ENCODE peak calls at places on chromosome 14, in four cellular contexts. S is substantia nigra, Q is kidney, W is tibial artery. I is an unnamed sample.

GRCh38 chr14:45156067-45156466 is 20.3 kb downstream of the FANCM start:
- DNase-seq in S (no peak), Q (no peak), W (no peak), I (no peak)

GRCh38 chr14:61184117-61184516 is 97.0 kb downstream of the TMEM30B start:
- DNase-seq in S (no peak), Q (no peak), W (no peak), I (no peak)

GRCh38 chr14:59013672-59014298 is 174.7 kb upstream of the DAAM1 start:
- DNase-seq in S (no peak), Q (no peak), W (no peak), I (no peak)

GRCh38 chr14:98932436-98933325 is 339.3 kb downstream of the BCL11B start:
- DNase-seq in S (no peak), Q (no peak), W (no peak), I (peak)

GRCh38 chr14:101518611-101519048 is 42.7 kb upstream of the DIO3 start:
- DNase-seq in S (no peak), Q (no peak), W (peak), I (no peak)

GRCh38 chr14:24806061-24806678 is 172.2 kb upstream of the GZMB start:
- DNase-seq in S (peak), Q (no peak), W (no peak), I (no peak)

GRCh38 chr14:95040723-95041476 is 116.4 kb downstream of the DICER1 start:
- DNase-seq in S (no peak), Q (no peak), W (no peak), I (peak)

GRCh38 chr14:87745507-87746118 is 247.4 kb downstream of the GALC start:
- DNase-seq in S (no peak), Q (no peak), W (no peak), I (no peak)

GRCh38 chr14:54653764-54654469 is 87.0 kb downstream of the SAMD4A start:
- DNase-seq in S (no peak), Q (peak), W (peak), I (no peak)

GRCh38 chr14:52703225-52703624 is 3.8 kb upstream of the PSMC6 start:
- DNase-seq in S (no peak), Q (no peak), W (no peak), I (peak)

GRCh38 chr14:53187921-53188463 is 34.9 kb upstream of the DDHD1 start:
- DNase-seq in S (no peak), Q (no peak), W (no peak), I (no peak)

GRCh38 chr14:100680439-100681051 is 46.1 kb upstream of the DLK1 start:
- DNase-seq in S (no peak), Q (peak), W (no peak), I (no peak)

GRCh38 chr14:84519836-84520235 is 1010.1 kb upstream of the FLRT2 start:
- DNase-seq in S (no peak), Q (no peak), W (no peak), I (no peak)

GRCh38 chr14:34059037-34059924 is 108.4 kb upstream of the EGLN3 start:
- DNase-seq in S (no peak), Q (no peak), W (no peak), I (no peak)

GRCh38 chr14:50608302-50608851 is 48.4 kb downstream of the ATL1 start:
- DNase-seq in S (no peak), Q (no peak), W (no peak), I (no peak)

GRCh38 chr14:35402323-35403084 is 2.0 kb downstream of the NFKBIA start:
- DNase-seq in S (no peak), Q (peak), W (no peak), I (no peak)
- H3K27ac ChIP-seq in S (peak), Q (peak), W (peak), I (peak)

GRCh38 chr14:105483300-105484068 is 3.2 kb upstream of the CRIP1 start:
- DNase-seq in S (no peak), Q (no peak), W (peak), I (no peak)
- H3K27ac ChIP-seq in S (no peak), Q (peak), W (peak), I (peak)

GRCh38 chr14:32561520-32561919 is 232.4 kb downstream of the AKAP6 start:
- DNase-seq in S (no peak), Q (no peak), W (no peak), I (no peak)
- H3K27ac ChIP-seq in S (no peak), Q (no peak), W (peak), I (no peak)

GRCh38 chr14:104433401-104434213 is 146.0 kb upstream of the C14orf180 start:
- DNase-seq in S (no peak), Q (no peak), W (peak), I (peak)
- H3K27ac ChIP-seq in S (no peak), Q (no peak), W (no peak), I (no peak)

DNA sequence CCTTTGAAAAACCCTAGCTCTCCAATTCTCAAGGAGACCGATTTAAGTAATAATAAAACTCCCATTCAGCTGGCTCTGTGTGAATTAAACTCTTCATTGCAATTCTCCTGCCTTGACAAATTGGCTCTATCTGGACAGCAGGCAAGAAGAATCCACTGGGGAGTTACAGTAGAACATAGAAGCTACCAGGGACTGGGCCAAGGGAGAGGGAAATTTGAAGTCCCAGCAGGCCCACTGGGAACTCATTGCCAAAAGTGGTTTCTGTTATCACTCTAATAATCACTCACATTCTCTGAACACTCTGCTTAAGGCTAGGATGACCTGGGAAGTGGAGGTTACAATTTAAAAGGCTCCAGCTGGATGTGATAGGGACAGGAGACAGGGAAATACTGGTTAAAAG is 384.5 kb upstream of the CCDC196 start:
- DNase-seq in S (no peak), Q (no peak), W (no peak), I (no peak)
- H3K27ac ChIP-seq in S (no peak), Q (no peak), W (no peak), I (no peak)

GRCh38 chr14:23063601-23064000 is 6.3 kb upstream of the CDH24 start:
- DNase-seq in S (no peak), Q (no peak), W (no peak), I (no peak)
- H3K27ac ChIP-seq in S (no peak), Q (no peak), W (no peak), I (peak)

GRCh38 chr14:89309670-89310177 is 107.3 kb downstream of the FOXN3 start:
- DNase-seq in S (no peak), Q (no peak), W (no peak), I (no peak)
- H3K27ac ChIP-seq in S (no peak), Q (no peak), W (no peak), I (no peak)

GRCh38 chr14:71187633-71188356 is 280.5 kb downstream of the PCNX1 start:
- DNase-seq in S (no peak), Q (no peak), W (no peak), I (no peak)
- H3K27ac ChIP-seq in S (no peak), Q (no peak), W (peak), I (no peak)